ENCODE peak calls at places on chromosomes 1 and 21, in seven cellular contexts. H, C, I, X, P, Q and Y are unnamed samples.

GRCh38 chr1:19606817-19607706 is 37.0 kb upstream of the NBL1 start:
- DNase-seq in H (no peak), C (peak), X (no peak), P (no peak), I (no peak), Q (no peak), Y (no peak)

GRCh38 chr1:160522622-160523345 is at the start of gene SLAMF6:
- DNase-seq in Q (no peak), X (no peak), H (no peak), P (no peak), C (no peak), I (no peak), Y (peak)

GRCh38 chr21:45541221-45542039 is 810 bp downstream of the SLC19A1 start:
- DNase-seq in X (no peak), I (peak), Q (peak), H (peak), C (peak), P (peak), Y (peak)

GRCh38 chr1:86466986-86467385 is 1.7 kb upstream of the CLCA1 start:
- DNase-seq in C (peak), P (peak), X (no peak), Q (no peak), H (no peak), I (no peak), Y (no peak)

GRCh38 chr1:92907949-92908684 is 53.1 kb downstream of the DIPK1A start:
- DNase-seq in P (peak), I (no peak), Q (no peak), C (no peak), H (no peak), X (no peak), Y (no peak)

GRCh38 chr1:43373034-43373940 is 5.5 kb upstream of the ELOVL1 start:
- DNase-seq in H (no peak), Q (no peak), I (no peak), C (no peak), P (peak), X (no peak), Y (no peak)

GRCh38 chr1:110200190-110200589 is 9.9 kb upstream of the KCNC4 start:
- DNase-seq in I (no peak), P (no peak), X (no peak), Q (no peak), H (no peak), C (no peak), Y (no peak)

GRCh38 chr1:176949033-176949662 is 215.4 kb downstream of the ASTN1 start:
- DNase-seq in X (peak), Q (no peak), P (peak), C (peak), H (peak), I (peak), Y (peak)

GRCh38 chr21:45130324-45130774 is 56.0 kb downstream of the ADARB1 start:
- DNase-seq in P (peak), Q (peak), I (no peak), H (no peak), C (no peak), X (no peak), Y (no peak)

GRCh38 chr1:94778808-94779207 is 41.3 kb upstream of the SLC44A3 start:
- DNase-seq in I (no peak), Q (no peak), C (no peak), P (peak), X (no peak), H (no peak), Y (no peak)

GRCh38 chr1:234533975-234534876 is 55.2 kb upstream of the TARBP1 start:
- DNase-seq in C (no peak), H (peak), X (no peak), Q (peak), I (no peak), P (peak), Y (no peak)

GRCh38 chr1:186950547-186950946 is 121.8 kb downstream of the PLA2G4A start:
- DNase-seq in P (peak), Q (no peak), X (no peak), H (no peak), I (no peak), C (no peak), Y (no peak)

GRCh38 chr1:179121159-179121938 is 39.5 kb downstream of the TOR3A start:
- DNase-seq in C (peak), H (no peak), I (peak), X (peak), Q (no peak), P (peak), Y (no peak)

GRCh38 chr21:42820513-42821465 is 58.5 kb downstream of the WDR4 start:
- DNase-seq in Q (no peak), X (no peak), P (no peak), I (no peak), H (no peak), C (no peak), Y (no peak)

GRCh38 chr1:29767769-29768425 is 531.6 kb downstream of the PTPRU start:
- DNase-seq in H (no peak), X (no peak), I (no peak), Q (peak), P (no peak), C (no peak), Y (no peak)

GRCh38 chr1:56933161-56933560 is 32.7 kb downstream of the C8B start:
- DNase-seq in I (no peak), H (no peak), X (no peak), Q (no peak), P (no peak), C (no peak), Y (no peak)

GRCh38 chr1:94543003-94543402 is 1.4 kb upstream of the F3 start:
- DNase-seq in C (no peak), X (no peak), Q (no peak), H (no peak), I (no peak), P (peak), Y (no peak)

GRCh38 chr21:28230559-28230958 is 762.1 kb downstream of the LTN1 start:
- DNase-seq in X (no peak), C (no peak), H (no peak), P (peak), Q (no peak), I (no peak), Y (no peak)

GRCh38 chr1:30353637-30354036 is 369.7 kb downstream of the MATN1 start:
- DNase-seq in H (no peak), C (no peak), P (peak), I (no peak), Q (no peak), X (peak), Y (no peak)

DNA sequence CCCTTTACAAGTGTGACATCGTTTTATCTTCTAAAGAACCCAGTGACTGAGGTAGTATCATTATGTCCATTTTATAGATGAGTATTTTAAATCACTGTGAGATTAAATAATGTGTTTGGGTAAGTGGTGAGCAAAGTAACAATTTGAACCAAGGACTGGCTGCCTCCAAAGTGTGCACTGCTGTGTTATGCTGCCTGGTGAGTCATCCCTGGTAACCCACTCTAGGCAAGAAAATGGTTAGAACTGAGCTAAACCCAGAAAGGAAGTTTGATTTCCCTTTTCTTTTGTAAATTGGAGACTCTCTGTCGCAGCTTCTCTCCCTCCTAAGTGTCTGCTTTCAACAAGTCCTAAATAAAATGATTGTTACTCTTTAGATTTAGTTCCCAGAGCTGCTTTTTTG is 342.8 kb upstream of the KAZN start:
- DNase-seq in I (no peak), P (peak), X (no peak), Q (no peak), C (peak), H (no peak), Y (no peak)
- TF ChIP-seq CTCF in I (no peak), P (no peak), X (no peak), Q (no peak), C (no peak), H (no peak), Y (no peak)

DNA sequence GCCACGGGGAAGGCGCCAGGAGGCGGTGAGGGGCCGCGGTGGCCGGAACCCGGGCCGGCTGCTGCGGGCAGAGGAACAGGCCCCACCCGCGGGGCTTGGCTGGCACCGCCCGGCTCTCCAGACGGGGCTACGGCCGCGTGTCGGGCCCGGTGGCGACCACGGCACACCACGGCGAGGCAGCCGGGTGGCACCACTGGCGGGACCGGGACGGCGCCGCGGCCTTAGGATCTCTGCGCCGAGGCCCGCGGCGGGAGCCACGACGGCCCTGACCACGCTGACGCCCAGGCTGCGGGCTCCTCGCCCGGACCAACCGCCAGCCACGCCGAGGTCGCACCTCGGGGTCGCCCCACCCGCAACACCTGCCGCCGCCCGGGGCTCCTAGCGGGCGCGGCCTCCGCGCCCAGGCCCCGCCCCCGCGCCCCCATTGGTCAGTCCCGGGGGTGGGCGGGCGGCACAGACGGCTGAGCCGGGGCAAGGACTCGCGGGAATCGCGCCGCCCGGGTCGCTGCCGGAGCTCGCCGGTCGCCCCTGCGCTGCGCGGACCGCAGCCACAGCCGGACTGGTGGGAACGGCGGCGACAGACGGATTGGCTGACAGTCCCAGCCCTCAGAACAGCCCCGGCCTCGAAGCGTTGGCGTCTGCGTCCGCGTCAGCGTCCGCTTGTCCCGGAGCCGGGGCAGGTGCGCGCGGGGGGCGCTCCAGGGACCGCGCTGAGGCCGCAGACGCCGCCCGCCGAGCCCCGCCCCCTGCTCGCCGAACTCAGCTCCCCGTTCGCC is at the start of gene BMP8A:
- DNase-seq in P (no peak), I (peak), C (peak), X (peak), Q (peak), H (peak), Y (peak)
- H3K4me3 ChIP-seq in P (peak), I (peak), C (peak), X (peak), Q (peak), H (peak), Y (peak)

GRCh38 chr1:159197767-159198557 is 6.7 kb upstream of the ACKR1 start:
- DNase-seq in Q (peak), I (peak), X (peak), H (peak), P (peak), C (peak), Y (peak)
- TF ChIP-seq CTCF in Q (peak), I (peak), X (peak), H (peak), P (peak), C (peak), Y (peak)

GRCh38 chr1:226643167-226643566 is 94.6 kb downstream of the STUM start:
- DNase-seq in C (no peak), P (peak), X (no peak), Q (peak), H (no peak), I (no peak), Y (peak)
- H3K4me3 ChIP-seq in C (no peak), P (no peak), X (no peak), Q (no peak), H (no peak), I (no peak), Y (no peak)

GRCh38 chr1:77060000-77060399 is 159.2 kb downstream of the PIGK start:
- DNase-seq in I (no peak), X (peak), H (no peak), Q (no peak), P (no peak), C (no peak), Y (no peak)

GRCh38 chr1:77057994-77058585 is 161.1 kb downstream of the PIGK start:
- DNase-seq in H (no peak), X (peak), I (no peak), C (no peak), P (no peak), Q (no peak), Y (no peak)

GRCh38 chr1:77068013-77068412 is 151.2 kb downstream of the PIGK start:
- DNase-seq in C (no peak), P (no peak), I (no peak), Q (no peak), X (no peak), H (no peak), Y (no peak)

GRCh38 chr1:77063118-77063517 is 156.1 kb downstream of the PIGK start:
- DNase-seq in I (no peak), C (no peak), H (no peak), X (no peak), P (peak), Q (no peak), Y (no peak)
- TF ChIP-seq CTCF in I (no peak), C (no peak), H (no peak), X (no peak), P (no peak), Q (no peak), Y (no peak)

DNA sequence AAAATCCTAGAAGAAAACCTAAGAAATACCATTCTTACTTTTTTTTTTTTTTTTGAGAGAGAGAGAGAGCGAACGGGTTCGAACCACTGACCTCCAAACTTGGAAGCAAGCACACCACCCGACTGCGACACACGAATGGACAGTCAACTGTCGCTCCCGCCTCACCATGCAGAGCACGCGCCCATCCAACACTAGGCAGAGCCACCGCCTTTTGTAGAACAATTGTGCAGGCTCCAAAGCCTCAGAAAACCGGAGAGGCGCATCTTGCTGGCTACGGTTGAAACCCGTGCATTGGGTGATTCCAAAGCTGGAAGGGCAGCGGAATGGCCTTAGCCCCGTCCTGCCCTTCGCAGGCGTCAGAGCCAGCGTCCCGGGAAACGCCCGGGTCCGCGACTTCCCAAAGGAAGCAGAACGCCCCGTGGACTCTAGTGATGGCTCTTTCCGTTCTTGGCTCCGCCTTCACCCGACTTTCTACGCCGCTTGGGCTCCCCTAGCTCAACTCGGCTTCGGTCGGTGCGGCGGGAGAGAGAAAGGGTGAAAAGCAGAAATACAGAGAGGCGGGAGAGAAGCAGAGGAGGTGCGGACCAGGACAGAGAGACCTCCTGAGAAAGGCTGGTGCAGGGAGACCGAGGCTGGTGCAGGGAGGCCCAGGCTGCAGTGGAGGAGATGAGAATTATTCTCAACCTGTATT is 99.8 kb downstream of the PRKAB2 start:
- DNase-seq in C (no peak), X (peak), I (no peak), Q (peak), H (no peak), P (no peak), Y (no peak)
- H3K4me3 ChIP-seq in C (no peak), X (peak), I (no peak), Q (no peak), H (peak), P (peak), Y (peak)

GRCh38 chr21:46660505-46660904 is 25.0 kb downstream of the PRMT2 start:
- DNase-seq in X (no peak), H (no peak), Q (no peak), I (no peak), C (no peak), P (no peak), Y (no peak)

GRCh38 chr21:46662765-46663500 is 27.5 kb downstream of the PRMT2 start:
- DNase-seq in H (no peak), C (no peak), Q (no peak), I (no peak), P (no peak), X (no peak), Y (no peak)

GRCh38 chr21:46661627-46662366 is 26.3 kb downstream of the PRMT2 start:
- DNase-seq in X (no peak), Q (no peak), H (no peak), I (no peak), C (no peak), P (no peak), Y (no peak)

GRCh38 chr21:46662367-46662654 is 26.8 kb downstream of the PRMT2 start:
- DNase-seq in X (no peak), H (no peak), I (no peak), Q (no peak), P (no peak), C (no peak), Y (no peak)

GRCh38 chr21:46661211-46661625 is 25.7 kb downstream of the PRMT2 start:
- DNase-seq in I (no peak), P (peak), X (peak), C (no peak), H (peak), Q (peak), Y (peak)
- TF ChIP-seq CTCF in I (no peak), P (peak), X (peak), C (no peak), H (peak), Q (peak), Y (no peak)

GRCh38 chr1:180218806-180219765 is 11.0 kb upstream of the LHX4 start:
- DNase-seq in X (no peak), P (no peak), H (no peak), C (no peak), I (no peak), Q (peak), Y (no peak)
- H3K4me3 ChIP-seq in X (no peak), P (no peak), H (no peak), C (no peak), I (no peak), Q (no peak), Y (no peak)